ENCODE peak calls at places on chromosomes 7 and 10, in eight cellular contexts. M is astrocyte, B is uterus, K is ovary, Q is BE2C, J is stomach, H is A549, X is psoas muscle. D is an unnamed sample. For H3K9me3 and H3K4me1, the result is how much of the 10 kb centered on the place peaks cover.

GRCh38 chr7:28933874-28934265 is 24.3 kb downstream of the TRIL start:
- DNase-seq in M (no peak), B (no peak), K (no peak), Q (no peak), J (no peak), H (no peak), X (no peak), D (no peak)

GRCh38 chr7:131027287-131027773 is 293.3 kb upstream of the KLF14 start:
- DNase-seq in M (peak), B (peak), K (peak), Q (peak), J (no peak), H (no peak), X (peak), D (peak)

GRCh38 chr10:133608855-133609254 is 17.7 kb downstream of the FRG2B start:
- DNase-seq in M (no peak), B (no peak), K (no peak), Q (no peak), J (no peak), H (peak), X (no peak), D (peak)

GRCh38 chr10:71429929-71430328 is 33.2 kb downstream of the CDH23 start:
- DNase-seq in M (no peak), B (no peak), K (no peak), Q (no peak), J (no peak), H (peak), X (no peak), D (peak)

GRCh38 chr7:158469396-158470051 is 118.1 kb downstream of the PTPRN2 start:
- DNase-seq in M (no peak), B (no peak), K (no peak), Q (no peak), J (no peak), H (no peak), X (no peak), D (no peak)

GRCh38 chr7:158527902-158528502 is 59.6 kb downstream of the PTPRN2 start:
- DNase-seq in M (no peak), B (no peak), K (no peak), Q (no peak), J (no peak), H (no peak), X (no peak), D (no peak)

GRCh38 chr10:36256166-36256565 is 614.1 kb upstream of the FZD8 start:
- DNase-seq in M (peak), B (no peak), K (no peak), Q (no peak), J (no peak), H (no peak), X (no peak), D (peak)

GRCh38 chr7:137981668-137982067 is 20.2 kb downstream of the CREB3L2 start:
- DNase-seq in M (no peak), B (no peak), K (no peak), Q (no peak), J (no peak), H (no peak), X (no peak), D (no peak)

GRCh38 chr7:46745700-46746090 is 824.6 kb upstream of the IGFBP3 start:
- DNase-seq in M (no peak), B (no peak), K (no peak), Q (no peak), J (no peak), H (no peak), X (no peak), D (no peak)

GRCh38 chr7:127114739-127115265 is 137.9 kb downstream of the GRM8 start:
- DNase-seq in M (no peak), B (no peak), K (no peak), Q (no peak), J (no peak), H (no peak), X (no peak), D (no peak)

GRCh38 chr10:31947144-31947926 is 18.7 kb upstream of the ARHGAP12 start:
- DNase-seq in M (peak), B (peak), K (no peak), Q (no peak), J (no peak), H (peak), X (no peak), D (peak)

GRCh38 chr7:92527300-92528187 is 776 bp downstream of the PEX1 start:
- DNase-seq in M (peak), B (no peak), K (peak), Q (peak), J (peak), H (peak), X (no peak), D (peak)

GRCh38 chr10:19638873-19639233 is 177.4 kb upstream of the PLXDC2 start:
- DNase-seq in M (no peak), B (no peak), K (no peak), Q (no peak), J (no peak), H (no peak), X (no peak), D (no peak)

GRCh38 chr10:27099916-27100799 is at the start of gene ANKRD26:
- DNase-seq in M (peak), B (peak), K (peak), Q (peak), J (peak), H (peak), X (peak), D (peak)

GRCh38 chr10:71878327-71879034 is 27.4 kb upstream of the PSAP start:
- DNase-seq in M (no peak), B (no peak), K (no peak), Q (peak), J (no peak), H (no peak), X (no peak), D (no peak)

GRCh38 chr7:135274495-135275268 is 41.0 kb downstream of the STRA8 start:
- DNase-seq in M (peak), B (peak), K (peak), Q (peak), J (peak), H (peak), X (peak), D (peak)

GRCh38 chr7:85681241-85681640 is 494.4 kb upstream of the SEMA3D start:
- DNase-seq in M (no peak), B (no peak), K (no peak), Q (no peak), J (no peak), H (no peak), X (no peak), D (no peak)

GRCh38 chr10:28986856-28987255 is 302.0 kb upstream of the LYZL1 start:
- DNase-seq in M (no peak), B (no peak), K (no peak), Q (no peak), J (no peak), H (no peak), X (no peak), D (no peak)

GRCh38 chr10:52566471-52567246 is 205.9 kb downstream of the MBL2 start:
- DNase-seq in M (peak), B (no peak), K (no peak), Q (peak), J (no peak), H (peak), X (no peak), D (peak)

GRCh38 chr10:71517310-71518159 is 120.8 kb downstream of the CDH23 start:
- DNase-seq in M (no peak), B (no peak), K (no peak), Q (peak), J (no peak), H (no peak), X (no peak), D (no peak)

DNA sequence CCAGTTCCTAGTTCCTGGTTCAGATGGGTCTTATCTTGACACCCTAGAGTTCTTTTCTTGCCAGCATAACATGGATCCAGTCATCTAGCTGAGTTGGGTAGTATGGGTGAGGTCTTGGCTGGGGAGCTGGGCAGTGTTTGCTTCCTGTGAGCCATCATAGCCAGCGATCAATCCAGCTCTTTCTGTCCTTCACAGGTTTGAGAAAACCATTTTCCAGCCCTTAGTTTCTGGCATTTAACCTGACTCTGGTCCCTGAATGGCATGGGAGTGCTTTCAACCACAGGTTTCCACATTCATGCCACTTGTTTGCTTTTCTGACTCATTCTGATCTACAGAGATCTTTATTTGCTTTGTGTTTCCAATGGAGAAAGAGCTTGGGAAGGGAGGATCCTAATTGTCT is 8.6 kb downstream of the SLC13A1 start:
- DNase-seq in M (no peak), B (no peak), K (no peak), Q (no peak), J (peak), H (peak), X (no peak), D (no peak)
- TF ChIP-seq CTCF in M (no peak), B (no peak), K (no peak), Q (no peak), J (no peak), H (no peak), X (no peak), D (no peak)

GRCh38 chr10:130805635-130806030 is 505.9 kb downstream of the TCERG1L start:
- DNase-seq in M (no peak), B (no peak), K (no peak), Q (no peak), J (no peak), H (no peak), X (no peak), D (no peak)

GRCh38 chr10:130808243-130808642 is 503.3 kb downstream of the TCERG1L start:
- DNase-seq in M (no peak), B (no peak), K (no peak), Q (no peak), J (no peak), H (no peak), X (no peak), D (no peak)

GRCh38 chr10:130806426-130806825 is 505.1 kb downstream of the TCERG1L start:
- DNase-seq in M (no peak), B (no peak), K (no peak), Q (no peak), J (no peak), H (no peak), X (no peak), D (no peak)

GRCh38 chr10:130807721-130808120 is 503.8 kb downstream of the TCERG1L start:
- DNase-seq in M (no peak), B (no peak), K (no peak), Q (no peak), J (no peak), H (no peak), X (no peak), D (peak)

GRCh38 chr10:130807096-130807495 is 504.4 kb downstream of the TCERG1L start:
- DNase-seq in M (no peak), B (no peak), K (no peak), Q (no peak), J (no peak), H (no peak), X (no peak), D (no peak)
- H3K9me3 ChIP-seq in M (under half), B (under half), K (under half), Q (under half), J (under half), H (under half), X (under half), D (under half)

DNA sequence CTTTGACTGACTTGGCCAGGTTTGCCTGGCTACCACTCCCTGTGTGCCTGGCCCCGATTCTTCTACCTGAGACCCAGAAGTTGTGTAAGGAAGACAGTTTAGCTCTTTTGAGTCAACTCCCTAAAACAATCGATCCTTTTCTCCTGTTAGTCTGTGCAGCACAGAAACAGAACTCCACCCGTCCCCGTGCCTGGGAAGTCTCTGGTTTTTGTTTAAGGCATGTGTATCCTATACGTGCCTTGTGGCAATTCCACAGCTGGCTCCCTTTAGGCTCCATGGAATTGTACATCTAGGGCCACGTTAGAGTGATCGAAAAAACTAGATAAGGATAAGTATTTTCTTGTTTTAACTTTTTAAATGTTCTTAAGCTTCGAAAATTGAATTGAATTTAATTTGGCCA is 131.6 kb downstream of the BICC1 start:
- DNase-seq in M (no peak), B (no peak), K (no peak), Q (peak), J (no peak), H (no peak), X (no peak), D (no peak)
- H3K4me1 ChIP-seq in M (under half), B (under half), K (under half), Q (under half), J (under half), H (half or more), X (under half), D (under half)

GRCh38 chr7:101251871-101252659 is 7.2 kb upstream of the FIS1 start:
- DNase-seq in M (peak), B (peak), K (peak), Q (peak), J (peak), H (peak), X (peak), D (peak)
- TF ChIP-seq CTCF in M (no peak), B (no peak), K (no peak), Q (no peak), J (no peak), H (no peak), X (no peak), D (no peak)